ENCODE peak calls at places on chromosomes 13 and 19, in four cellular contexts. P is brain microvascular endothelial cell, M is AG09309, H is breast epithelium. J is an unnamed sample.

GRCh38 chr13:43861863-43862262 is 17.7 kb downstream of the CCDC122 start:
- DNase-seq in P (no peak), M (no peak), H (no peak), J (no peak)

GRCh38 chr13:95833713-95834112 is 156.8 kb downstream of the DNAJC3 start:
- DNase-seq in P (no peak), M (no peak), H (no peak), J (peak; percentile 19)

GRCh38 chr19:12133069-12133468 is 7.1 kb downstream of the ZNF20 start:
- DNase-seq in P (no peak), M (no peak), H (no peak), J (peak; percentile 22)

GRCh38 chr13:71619096-71619495 is 247.9 kb downstream of the DACH1 start:
- DNase-seq in P (no peak), M (no peak), H (no peak), J (no peak)

GRCh38 chr19:4660181-4660791 is 9.9 kb downstream of the MYDGF start:
- DNase-seq in P (no peak), M (no peak), H (no peak), J (no peak)

GRCh38 chr19:19457691-19458090 is 52.2 kb downstream of the GATAD2A start:
- DNase-seq in P (no peak), M (no peak), H (no peak), J (no peak)

GRCh38 chr13:46595136-46595917 is 42.4 kb downstream of the LRCH1 start:
- DNase-seq in P (no peak), M (no peak), H (no peak), J (no peak)

GRCh38 chr13:36767276-36767675 is 51.7 kb upstream of the RFXAP start:
- DNase-seq in P (no peak), M (no peak), H (no peak), J (no peak)

GRCh38 chr13:67120872-67121531 is 109.1 kb downstream of the PCDH9 start:
- DNase-seq in P (no peak), M (no peak), H (no peak), J (no peak)

GRCh38 chr13:85565652-85566051 is 233.6 kb downstream of the SLITRK6 start:
- DNase-seq in P (no peak), M (no peak), H (no peak), J (no peak)

GRCh38 chr13:33070713-33071112 is 54.5 kb downstream of the KL start:
- DNase-seq in P (no peak), M (no peak), H (no peak), J (no peak)

GRCh38 chr13:33694546-33694945 is 123.4 kb upstream of the RFC3 start:
- DNase-seq in P (no peak), M (no peak), H (no peak), J (no peak)

GRCh38 chr13:51453959-51454703 is 1.3 kb upstream of the INTS6 start:
- DNase-seq in P (no peak), M (no peak), H (no peak), J (peak; percentile 40)

GRCh38 chr19:49453013-49453756 is at the start of gene ALDH16A1:
- DNase-seq in P (peak; percentile 97), M (peak; percentile 89), H (peak; percentile 98), J (peak; percentile 98)

GRCh38 chr13:20303636-20304035 is 71.5 kb upstream of the GJB6 start:
- DNase-seq in P (no peak), M (peak; percentile 49), H (no peak), J (peak; percentile 22)

GRCh38 chr19:41443813-41444455 is 978 bp downstream of the ERICH4 start:
- DNase-seq in P (no peak), M (no peak), H (peak; percentile 43), J (no peak)

GRCh38 chr13:60756306-60756705 is 359.3 kb downstream of the TDRD3 start:
- DNase-seq in P (no peak), M (no peak), H (no peak), J (peak; percentile 22)

GRCh38 chr13:25859528-25859927 is 192.3 kb downstream of the SHISA2 start:
- DNase-seq in P (no peak), M (no peak), H (no peak), J (no peak)

GRCh38 chr13:97328222-97328790 is 105.7 kb upstream of the RAP2A start:
- DNase-seq in P (peak; percentile 27), M (peak; percentile 41), H (no peak), J (peak; percentile 65)

GRCh38 chr13:66152596-66152995 is 1077.5 kb downstream of the PCDH9 start:
- DNase-seq in P (no peak), M (no peak), H (no peak), J (no peak)

GRCh38 chr13:24682353-24682752 is 2.1 kb downstream of the ATP12A start:
- DNase-seq in P (no peak), M (no peak), H (no peak), J (no peak)

GRCh38 chr13:46111151-46111550 is 6.3 kb upstream of the CPB2 start:
- DNase-seq in P (no peak), M (no peak), H (no peak), J (no peak)

GRCh38 chr13:27354379-27354778 is 70.0 kb upstream of the GTF3A start:
- DNase-seq in P (peak; percentile 32), M (no peak), H (no peak), J (peak; percentile 37)

GRCh38 chr13:48235100-48235813 is 2.3 kb downstream of the ITM2B start:
- DNase-seq in P (no peak), M (no peak), H (no peak), J (peak; percentile 44)

GRCh38 chr13:48235814-48236135 is 2.8 kb downstream of the ITM2B start:
- DNase-seq in P (no peak), M (no peak), H (no peak), J (no peak)

GRCh38 chr13:48233886-48234488 is 981 bp downstream of the ITM2B start:
- DNase-seq in P (no peak), M (no peak), H (no peak), J (peak; percentile 74)

GRCh38 chr13:48233097-48233885 is at the start of gene ITM2B:
- DNase-seq in P (peak; percentile 51), M (no peak), H (peak; percentile 73), J (peak; percentile 68)

GRCh38 chr13:48234652-48235099 is 1.7 kb downstream of the ITM2B start:
- DNase-seq in P (no peak), M (no peak), H (no peak), J (peak; percentile 45)
- H3K4me3 ChIP-seq in P (peak overlapping the region; percentile 95), M (peak overlapping the region; percentile 28), H (peak overlapping the region; percentile 99), J (peak overlapping the region; percentile 79)

GRCh38 chr19:1286859-1287621 is 1.4 kb downstream of the EFNA2 start:
- DNase-seq in P (no peak), M (no peak), H (no peak), J (no peak)
- H3K4me3 ChIP-seq in P (no peak overlapping the region), M (no peak overlapping the region), H (no peak overlapping the region), J (no peak overlapping the region)

DNA sequence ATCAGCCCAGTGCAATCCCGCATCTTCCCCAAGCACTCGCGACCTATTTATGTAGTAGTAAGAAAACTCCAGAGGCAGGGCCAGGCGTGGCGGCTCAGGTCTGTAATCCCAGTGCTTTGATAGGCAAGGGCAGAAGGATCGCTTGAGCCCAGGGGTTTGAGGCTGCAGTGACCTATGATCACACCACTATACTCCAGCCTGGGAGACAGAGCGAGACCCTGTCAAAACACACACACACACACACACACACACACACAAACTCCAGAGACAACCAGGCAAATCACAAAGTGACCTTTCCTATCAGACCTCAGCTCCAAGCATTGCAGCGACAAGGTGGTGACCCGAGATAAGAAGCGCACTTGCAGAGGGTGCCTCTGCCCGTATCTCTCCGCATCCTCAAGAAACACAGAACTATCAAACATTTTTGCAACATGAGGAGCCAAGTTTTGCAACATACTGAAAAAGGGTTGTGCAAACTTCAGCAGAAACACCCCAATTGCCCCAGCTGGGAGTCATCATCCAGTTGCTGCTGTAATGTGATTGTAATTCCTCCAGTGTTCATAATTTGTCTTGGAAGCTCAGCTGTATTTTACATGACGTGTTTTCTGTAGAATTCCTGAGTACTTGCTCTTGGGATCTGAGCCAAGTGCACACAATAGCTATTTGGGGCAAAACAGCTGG is 8.7 kb upstream of the KLF2 start:
- DNase-seq in P (peak; percentile 93), M (peak; percentile 98), H (no peak), J (peak; percentile 94)
- H3K4me3 ChIP-seq in P (no peak overlapping the region), M (no peak overlapping the region), H (no peak overlapping the region), J (no peak overlapping the region)

DNA sequence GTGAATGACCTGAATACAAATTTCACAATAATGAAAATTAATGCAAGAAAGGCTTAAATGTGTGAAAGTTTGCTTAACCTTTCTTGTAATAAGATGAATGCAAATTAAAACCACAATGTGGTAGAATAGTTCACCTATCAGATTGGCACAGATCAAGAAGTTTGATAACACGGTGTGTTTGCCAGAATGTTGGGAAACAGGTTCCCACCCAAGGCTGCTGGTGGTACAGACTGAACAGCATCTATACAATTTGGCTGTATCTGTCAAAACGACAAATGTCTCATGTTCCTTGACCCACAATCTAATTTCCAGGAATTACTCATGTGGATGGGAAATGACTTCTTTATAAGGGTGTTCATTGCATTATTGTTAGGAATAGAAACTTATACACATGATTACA is 8.6 kb upstream of the IRS2 start:
- DNase-seq in P (no peak), M (no peak), H (no peak), J (no peak)
- H3K4me3 ChIP-seq in P (no peak overlapping the region), M (no peak overlapping the region), H (no peak overlapping the region), J (no peak overlapping the region)